ENCODE peak calls at places on chromosomes 3 and 15, in four cellular contexts. R is fibroblast of pulmonary artery, X is OCI-LY7, B is body of pancreas. O is an unnamed sample.

GRCh38 chr3:13786811-13787210 is 93.1 kb downstream of the WNT7A start:
- DNase-seq in R (no peak), X (no peak), B (no peak), O (no peak)

GRCh38 chr3:64685800-64686445 is 1.9 kb downstream of the ADAMTS9 start:
- DNase-seq in R (peak), X (no peak), B (peak), O (peak)

GRCh38 chr15:48086162-48086561 is 34.6 kb upstream of the SLC24A5 start:
- DNase-seq in R (no peak), X (no peak), B (no peak), O (no peak)

GRCh38 chr15:57153140-57153539 is 223.2 kb upstream of the CGNL1 start:
- DNase-seq in R (peak), X (no peak), B (no peak), O (peak)

GRCh38 chr3:54122046-54122801 is at the start of gene CACNA2D3:
- DNase-seq in R (peak), X (no peak), B (no peak), O (peak)

GRCh38 chr3:74906181-74906580 is 291.7 kb upstream of the CNTN3 start:
- DNase-seq in R (no peak), X (no peak), B (no peak), O (no peak)

GRCh38 chr3:61872077-61872706 is 310.8 kb downstream of the PTPRG start:
- DNase-seq in R (peak), X (no peak), B (no peak), O (no peak)

GRCh38 chr3:126956866-126957650 is 25.9 kb upstream of the PLXNA1 start:
- DNase-seq in R (no peak), X (no peak), B (peak), O (no peak)

GRCh38 chr3:65173841-65174240 is 486.0 kb upstream of the ADAMTS9 start:
- DNase-seq in R (peak), X (no peak), B (no peak), O (no peak)

GRCh38 chr3:102979202-102979601 is 544.4 kb downstream of the ZPLD1 start:
- DNase-seq in R (peak), X (no peak), B (no peak), O (no peak)

GRCh38 chr15:42077680-42078079 is 16.7 kb downstream of the PLA2G4D start:
- DNase-seq in R (no peak), X (no peak), B (no peak), O (no peak)

GRCh38 chr3:179897241-179897640 is 139.5 kb downstream of the PEX5L start:
- DNase-seq in R (no peak), X (no peak), B (no peak), O (no peak)

GRCh38 chr3:127808197-127808596 is 14.1 kb downstream of the MGLL start:
- DNase-seq in R (no peak), X (no peak), B (no peak), O (no peak)

GRCh38 chr3:136068708-136069107 is 103.2 kb downstream of the PPP2R3A start:
- DNase-seq in R (no peak), X (no peak), B (no peak), O (peak)

GRCh38 chr15:28243399-28243798 is 78.6 kb downstream of the HERC2 start:
- DNase-seq in R (no peak), X (no peak), B (no peak), O (no peak)

GRCh38 chr3:66572938-66573710 is 72.3 kb upstream of the LRIG1 start:
- DNase-seq in R (no peak), X (peak), B (no peak), O (no peak)

GRCh38 chr3:43055806-43056770 is 49.8 kb downstream of the POMGNT2 start:
- DNase-seq in R (no peak), X (no peak), B (no peak), O (no peak)

GRCh38 chr3:137524751-137525150 is 239.4 kb upstream of the SOX14 start:
- DNase-seq in R (no peak), X (no peak), B (no peak), O (no peak)

GRCh38 chr15:80835338-80835737 is 56.2 kb downstream of the CEMIP start:
- DNase-seq in R (no peak), X (no peak), B (no peak), O (no peak)

GRCh38 chr3:123143669-123144411 is 57.9 kb upstream of the SEC22A start:
- DNase-seq in R (no peak), X (no peak), B (peak), O (no peak)

GRCh38 chr3:192914873-192915272 is 2.8 kb downstream of the MB21D2 start:
- DNase-seq in R (no peak), X (no peak), B (no peak), O (no peak)

GRCh38 chr15:36527512-36528162 is 51.8 kb upstream of the CDIN1 start:
- DNase-seq in R (no peak), X (no peak), B (no peak), O (no peak)

GRCh38 chr15:58454950-58455401 is 23.2 kb downstream of the LIPC start:
- DNase-seq in R (peak), X (no peak), B (no peak), O (no peak)
- H3K4me3 ChIP-seq in R (no peak), X (no peak), B (no peak), O (no peak)

GRCh38 chr15:54840999-54841398 is 355.7 kb downstream of the RSL24D1 start:
- DNase-seq in R (no peak), X (no peak), B (no peak), O (no peak)
- TF ChIP-seq CTCF in R (no peak), X (no peak), B (no peak), O (no peak)

DNA sequence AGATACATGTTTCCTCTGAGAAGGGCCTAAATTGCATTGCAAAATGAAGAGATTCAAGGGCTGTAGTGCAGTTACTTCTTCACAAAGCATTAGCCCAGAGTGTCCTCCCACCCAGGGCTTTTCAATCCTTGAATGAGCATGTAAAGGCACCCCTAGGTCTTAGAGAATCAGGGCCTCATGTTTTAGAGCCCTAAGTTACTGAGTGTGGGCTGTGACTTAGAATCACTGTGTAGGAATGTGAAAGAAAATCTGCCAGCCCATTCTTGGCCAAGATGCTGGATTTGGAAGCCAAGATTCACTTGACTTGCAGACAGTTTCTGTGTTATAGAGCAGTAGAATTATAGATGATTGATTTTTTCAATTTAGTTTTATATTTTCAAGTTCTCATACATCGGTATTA is 153.2 kb downstream of the MYRIP start:
- DNase-seq in R (peak), X (no peak), B (no peak), O (no peak)
- H3K4me3 ChIP-seq in R (no peak), X (no peak), B (no peak), O (no peak)

DNA sequence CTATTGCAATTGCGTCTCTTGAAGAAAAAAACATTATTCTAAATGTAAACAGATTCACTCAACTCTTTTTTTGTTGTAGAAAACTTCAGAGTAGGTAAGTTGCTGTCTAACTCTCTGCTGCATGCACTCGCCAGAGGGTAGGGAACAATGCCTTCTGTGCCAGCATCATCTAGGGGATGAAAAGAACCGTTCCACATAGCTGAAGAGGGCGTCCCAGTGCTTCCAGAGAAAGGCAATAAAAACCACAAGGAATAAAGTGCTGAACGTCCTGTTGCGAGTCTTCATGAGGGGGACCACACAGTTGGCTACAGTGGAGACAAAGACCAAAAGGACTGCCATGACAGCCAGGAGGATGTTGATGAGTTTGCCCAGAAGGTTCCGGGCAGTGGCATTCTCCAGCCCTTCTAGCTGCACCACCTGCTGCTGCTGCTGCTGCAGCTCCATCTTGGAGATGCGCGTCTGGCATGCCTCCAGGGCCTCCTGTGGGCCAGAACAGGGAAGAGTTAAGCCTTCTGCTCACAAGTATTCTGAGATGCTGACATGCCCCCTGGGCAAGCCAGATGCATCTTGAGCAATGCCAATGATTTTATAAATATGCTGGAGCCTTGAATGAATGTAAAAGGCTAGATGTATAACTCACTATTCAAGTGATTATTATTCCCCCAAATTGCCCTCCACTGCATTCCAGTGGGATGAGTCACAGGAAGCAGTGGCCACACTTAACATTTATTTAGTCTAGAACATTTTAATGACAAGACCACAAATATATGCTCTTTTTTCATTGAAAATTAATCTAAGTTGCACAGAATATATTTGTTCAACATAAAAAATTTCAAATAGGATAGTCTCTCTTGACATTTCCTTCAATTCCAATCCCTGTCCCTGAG is 45.1 kb upstream of the PLXND1 start:
- DNase-seq in R (peak), X (no peak), B (no peak), O (peak)
- TF ChIP-seq CTCF in R (no peak), X (no peak), B (no peak), O (no peak)

DNA sequence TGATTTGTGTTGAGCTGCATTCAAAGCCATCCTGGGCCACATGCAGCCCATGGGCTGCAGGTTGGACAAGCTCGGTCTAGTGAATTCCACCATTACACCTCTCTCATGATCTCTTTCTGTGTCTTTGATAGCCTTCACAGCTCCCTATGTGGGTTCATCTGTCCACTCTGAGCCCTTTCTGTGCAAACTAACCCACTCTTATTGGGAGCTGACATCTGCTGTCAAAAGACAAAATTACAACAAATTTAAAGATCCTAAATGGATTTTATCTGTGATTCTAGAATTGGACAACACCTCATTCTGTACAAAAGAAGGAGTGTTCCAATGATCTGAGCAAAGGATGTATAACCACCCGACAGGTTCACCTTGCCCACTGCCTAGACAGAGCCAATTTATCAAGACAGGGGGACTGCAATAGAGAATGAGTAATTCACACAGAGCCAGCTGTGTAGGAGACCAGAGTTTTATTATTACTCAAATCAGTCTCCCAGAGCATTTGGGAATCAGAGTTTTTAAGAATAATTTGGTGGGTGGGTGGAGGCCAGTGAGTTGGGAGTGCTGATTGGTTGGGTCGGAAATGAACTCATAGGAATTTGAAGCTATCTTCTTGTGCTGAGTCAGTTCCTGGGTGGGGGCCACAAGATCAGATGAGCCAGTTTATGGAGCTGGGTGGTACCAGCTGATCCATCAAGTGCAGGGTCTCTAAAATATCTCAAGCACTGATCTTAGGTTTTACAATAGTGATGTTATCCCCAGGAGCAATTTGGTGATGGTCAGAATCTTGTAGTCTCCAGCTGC is 2.6 kb upstream of the XYLB start:
- DNase-seq in R (peak), X (no peak), B (no peak), O (peak)
- H3K4me3 ChIP-seq in R (no peak), X (no peak), B (no peak), O (no peak)

DNA sequence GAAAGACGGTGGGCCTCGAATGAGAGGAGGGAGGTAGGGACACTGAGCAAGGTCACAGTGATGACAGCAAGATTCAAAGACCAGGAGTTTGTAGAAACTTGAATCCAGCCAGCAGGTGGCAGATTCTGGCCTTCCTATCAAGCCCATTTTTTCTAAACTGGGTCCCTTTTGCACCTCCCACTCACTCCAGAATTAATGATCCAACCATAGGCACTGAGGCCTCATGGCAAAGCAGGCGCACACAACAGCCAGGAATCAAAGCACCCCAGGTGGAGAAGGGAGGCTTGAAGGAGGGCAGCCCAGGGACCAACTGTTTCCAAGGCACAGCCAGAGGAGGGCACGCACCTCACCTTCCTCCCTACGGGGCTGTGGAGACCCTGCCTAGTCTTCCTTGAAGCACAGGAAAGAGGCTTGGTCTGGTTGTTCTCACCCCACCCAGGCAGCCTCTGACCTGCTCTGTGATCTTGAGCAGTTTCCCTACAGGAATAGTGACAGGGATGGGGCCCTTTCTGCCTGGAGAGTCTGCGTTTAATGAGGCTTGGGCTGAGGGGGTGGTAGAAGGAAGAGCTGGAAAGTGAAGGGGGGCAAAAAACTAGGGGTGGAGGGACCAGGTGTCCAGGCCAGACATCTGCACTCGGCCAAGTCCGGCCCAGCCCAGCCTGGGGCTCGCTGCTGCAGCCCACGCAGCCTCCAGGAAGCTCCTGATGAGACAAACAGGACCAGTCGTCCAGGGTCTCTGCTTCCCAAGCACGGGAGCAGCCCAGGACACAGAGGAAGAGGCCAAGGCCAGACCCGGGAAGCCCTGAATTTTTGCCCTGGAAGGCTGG is 90.0 kb downstream of the ANP32A start:
- DNase-seq in R (peak), X (peak), B (peak), O (peak)
- TF ChIP-seq CTCF in R (peak), X (peak), B (no peak), O (peak)

DNA sequence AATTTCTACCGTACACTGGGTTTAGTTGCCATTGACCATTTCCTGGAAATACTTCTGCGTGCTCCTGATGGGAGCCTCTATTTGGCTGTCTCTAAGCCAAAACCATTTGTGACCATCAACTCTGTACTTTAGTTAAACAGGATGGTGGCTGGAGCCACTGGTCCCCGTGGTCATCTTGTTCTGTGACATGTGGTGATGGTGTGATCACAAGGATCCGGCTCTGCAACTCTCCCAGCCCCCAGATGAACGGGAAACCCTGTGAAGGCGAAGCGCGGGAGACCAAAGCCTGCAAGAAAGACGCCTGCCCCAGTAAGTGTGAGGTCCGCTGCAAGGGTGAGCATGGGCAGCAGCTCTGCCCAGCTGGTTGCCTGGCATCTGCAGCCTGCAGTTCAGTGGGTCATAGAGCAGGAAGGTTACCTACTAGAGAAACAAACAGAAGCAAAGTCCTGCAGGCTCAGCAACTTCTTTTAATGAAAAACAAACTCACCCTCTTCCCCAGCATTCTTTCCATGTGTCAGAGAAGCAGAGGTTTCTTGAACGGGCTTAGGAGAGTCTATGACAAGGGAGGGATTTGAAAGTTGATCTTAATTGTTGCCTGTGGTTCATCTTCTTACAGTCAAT is 7.1 kb downstream of the THBS1 start:
- DNase-seq in R (peak), X (no peak), B (no peak), O (peak)
- H3K4me3 ChIP-seq in R (no peak), X (no peak), B (no peak), O (no peak)

O was measured in fibroblast of villous mesenchyme.